ENCODE peak calls at places on chromosomes 11 and 22, in eight cellular contexts. D, N, A, Z, U, X, G and Y are unnamed samples.

GRCh38 chr22:38828616-38829205 is 15.1 kb downstream of the NPTXR start:
- DNase-seq in D (no peak), U (no peak), G (no peak), Z (no peak), X (no peak), A (no peak), N (no peak), Y (no peak)

GRCh38 chr11:119935341-119935925 is 202.5 kb downstream of the TRIM29 start:
- DNase-seq in G (no peak), D (no peak), N (no peak), U (no peak), Z (no peak), A (no peak), X (no peak), Y (no peak)

GRCh38 chr11:110089617-110090282 is 3.4 kb upstream of the ZC3H12C start:
- DNase-seq in Z (no peak), D (no peak), X (no peak), U (no peak), A (no peak), N (no peak), G (no peak), Y (no peak)

GRCh38 chr11:76699461-76700091 is 29.0 kb upstream of the LRRC32 start:
- DNase-seq in Z (no peak), A (no peak), N (peak; percentile 48), D (peak; percentile 23), G (no peak), X (no peak), U (no peak), Y (no peak)

GRCh38 chr11:69950120-69950519 is 128.0 kb upstream of the ANO1 start:
- DNase-seq in X (peak; percentile 76), Z (no peak), G (no peak), D (no peak), N (peak; percentile 31), U (no peak), A (peak; percentile 88), Y (peak; percentile 42)

GRCh38 chr11:48538991-48539390 is 50.4 kb downstream of the OR4A47 start:
- DNase-seq in D (no peak), A (no peak), G (no peak), Z (no peak), X (no peak), U (no peak), N (no peak), Y (no peak)

GRCh38 chr11:1121343-1122331 is 36.1 kb upstream of the MUC5AC start:
- DNase-seq in D (no peak), U (no peak), N (peak; percentile 17), A (no peak), X (no peak), G (peak; percentile 24), Z (no peak), Y (no peak)

GRCh38 chr11:1830119-1830499 is 4.7 kb upstream of the SYT8 start:
- DNase-seq in G (no peak), X (no peak), A (no peak), D (peak; percentile 39), U (no peak), N (no peak), Z (peak; percentile 21), Y (no peak)

GRCh38 chr22:44194569-44194968 is 13.8 kb downstream of the PARVG start:
- DNase-seq in G (no peak), N (no peak), Z (no peak), U (no peak), D (no peak), A (no peak), X (no peak), Y (no peak)

DNA sequence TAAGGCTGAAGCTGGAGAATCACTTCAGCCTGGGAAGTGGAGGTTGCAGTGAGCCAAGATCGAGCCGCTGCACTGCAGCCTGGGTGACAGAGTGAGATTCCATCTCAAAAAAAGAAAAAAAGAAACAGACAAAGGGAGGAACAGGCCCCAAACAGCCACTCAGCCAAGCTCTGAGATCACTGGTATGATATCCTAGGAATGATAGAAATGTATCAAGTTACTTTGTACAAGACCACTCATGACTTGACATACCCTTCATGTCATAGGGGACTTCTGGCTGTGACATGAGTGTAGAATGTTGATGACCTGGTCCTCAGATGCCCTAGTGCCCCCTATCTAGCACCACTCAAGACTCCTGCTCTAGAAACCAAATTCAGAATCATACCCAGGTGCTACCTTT is 216.5 kb downstream of the NAV2 start:
- DNase-seq in A (no peak), N (no peak), Z (no peak), X (no peak), D (peak; percentile 72), G (no peak), U (no peak), Y (no peak)
- H3K4me1 ChIP-seq in A (no peaks in the 10 kb centered on the region), N (peaks cover 8% of the 10 kb centered on the region), Z (no peaks in the 10 kb centered on the region), X (peaks cover 17% of the 10 kb centered on the region), D (peaks cover 15% of the 10 kb centered on the region), G (no peaks in the 10 kb centered on the region), U (no peaks in the 10 kb centered on the region), Y (no peaks in the 10 kb centered on the region)

GRCh38 chr11:47409440-47410403 is 1.3 kb downstream of the SLC39A13 start:
- DNase-seq in X (peak; percentile 1), A (no peak), D (no peak), G (no peak), Z (no peak), N (no peak), U (no peak), Y (no peak)

GRCh38 chr11:47407746-47408590 is at the start of gene SLC39A13:
- DNase-seq in G (peak; percentile 95), A (peak; percentile 94), D (peak; percentile 95), U (peak; percentile 95), Z (peak; percentile 98), X (peak; percentile 97), N (peak; percentile 95), Y (peak; percentile 96)

GRCh38 chr11:47412152-47412746 is 3.9 kb downstream of the SLC39A13 start:
- DNase-seq in N (peak; percentile 26), G (peak; percentile 54), X (peak; percentile 80), Z (peak; percentile 48), D (no peak), A (peak; percentile 85), U (peak; percentile 51), Y (peak; percentile 71)

GRCh38 chr11:47408598-47409439 is 429 bp downstream of the SLC39A13 start:
- DNase-seq in D (peak; percentile 85), X (peak; percentile 37), G (peak; percentile 51), Z (peak; percentile 85), U (no peak), A (peak; percentile 33), N (peak; percentile 87), Y (no peak)

GRCh38 chr11:47410404-47411264 is 2.2 kb downstream of the SLC39A13 start:
- DNase-seq in U (no peak), X (peak; percentile 1), D (no peak), Z (no peak), A (no peak), N (no peak), G (no peak), Y (no peak)
- H3K4me3 ChIP-seq in U (no peak overlapping the region), X (no peak overlapping the region), D (peak overlapping the region; percentile 75), Z (no peak overlapping the region), A (no peak overlapping the region), N (no peak overlapping the region), G (peak overlapping the region; percentile 75), Y (no peak overlapping the region)

DNA sequence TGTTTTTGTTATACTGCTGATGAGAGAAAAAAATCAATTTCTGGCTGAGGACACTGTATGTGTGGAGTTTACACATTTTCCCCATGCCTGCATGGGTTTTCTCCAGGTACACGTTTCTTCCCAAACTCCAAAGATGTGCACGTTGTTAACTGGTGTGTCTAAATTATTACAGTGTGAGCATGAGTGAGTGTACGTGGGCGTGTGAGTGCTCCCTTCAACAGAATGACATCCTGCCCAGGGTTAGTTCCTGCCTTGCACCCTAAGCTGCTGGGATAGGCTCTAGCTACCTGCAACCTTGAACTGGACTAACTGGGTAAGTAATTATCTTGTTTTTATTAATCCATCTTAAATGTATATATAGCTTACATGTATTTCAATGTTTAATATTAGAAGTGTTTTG is 5.5 kb downstream of the NPAT start:
- DNase-seq in U (no peak), X (no peak), Z (no peak), A (no peak), D (no peak), N (no peak), G (no peak), Y (no peak)
- H3K4me1 ChIP-seq in U (peaks cover 34% of the 10 kb centered on the region), X (peaks cover 26% of the 10 kb centered on the region), Z (peaks cover 3% of the 10 kb centered on the region), A (peaks cover 20% of the 10 kb centered on the region), D (peaks cover 2% of the 10 kb centered on the region), N (peaks cover 2% of the 10 kb centered on the region), G (peaks cover 10% of the 10 kb centered on the region), Y (peaks cover 25% of the 10 kb centered on the region)

DNA sequence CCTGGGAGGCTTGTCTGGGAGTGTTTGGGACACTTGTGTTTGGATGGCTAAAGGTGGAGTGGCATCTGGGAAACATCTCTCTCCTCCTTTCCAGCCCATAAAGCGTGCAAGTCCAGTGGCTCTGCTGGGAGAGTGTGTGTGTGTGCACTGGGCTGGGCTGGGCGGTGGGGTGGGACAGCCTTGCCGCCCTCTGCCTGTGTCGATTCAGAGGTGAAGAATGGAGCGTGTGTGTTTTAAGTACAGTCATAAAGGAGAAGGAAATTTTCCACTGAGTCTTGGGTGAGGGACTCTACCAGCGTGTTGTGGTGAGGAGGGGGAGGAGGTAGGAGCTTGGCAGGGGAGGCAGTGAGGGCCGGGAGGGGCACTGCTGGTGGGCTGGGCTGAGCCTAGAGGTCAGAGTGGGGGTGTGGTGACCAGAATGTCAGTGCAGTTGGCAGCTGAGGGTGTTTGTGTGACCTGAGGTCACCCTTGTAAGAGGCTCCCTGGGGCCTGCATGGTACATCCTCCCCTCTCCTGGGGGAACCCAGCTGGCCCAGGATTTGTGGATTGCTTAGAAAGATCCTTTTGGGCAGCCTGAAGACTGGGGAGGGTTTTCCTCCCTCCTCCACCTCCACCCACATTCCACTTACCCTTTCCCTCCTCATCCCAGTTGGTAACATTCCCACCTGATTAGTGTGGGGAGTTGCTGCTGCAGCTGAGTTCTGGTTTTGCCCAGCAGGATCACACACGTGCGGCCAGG is 1.7 kb downstream of the TIMP3 start:
- DNase-seq in D (peak; percentile 85), G (no peak), X (peak; percentile 40), N (peak; percentile 70), U (no peak), A (no peak), Z (no peak), Y (no peak)
- H3K4me3 ChIP-seq in D (peak overlapping the region; percentile 80), G (peak overlapping the region; percentile 82), X (peak overlapping the region; percentile 73), N (peak overlapping the region; percentile 75), U (no peak overlapping the region), A (peak overlapping the region; percentile 72), Z (peak overlapping the region; percentile 97), Y (no peak overlapping the region)

GRCh38 chr22:23179381-23180294 is 671 bp upstream of the BCR start:
- DNase-seq in G (peak; percentile 44), U (peak; percentile 12), N (no peak), X (peak; percentile 29), D (no peak), A (peak; percentile 28), Z (peak; percentile 18), Y (peak; percentile 60)
- H3K4me1 ChIP-seq in G (peaks cover 46% of the 10 kb centered on the region), U (peaks cover 48% of the 10 kb centered on the region), N (peaks cover 29% of the 10 kb centered on the region), X (peaks cover 42% of the 10 kb centered on the region), D (peaks cover 9% of the 10 kb centered on the region), A (peaks cover 33% of the 10 kb centered on the region), Z (peaks cover 21% of the 10 kb centered on the region), Y (peaks cover 64% of the 10 kb centered on the region)